ENCODE peak calls at places on chromosomes 5 and 9, in nine cellular contexts. S is mucosa of descending colon, B is cardiac muscle cell, G is IMR-90, W is endodermal cell, C is Peyer's patch, K is nephron progenitor cell, E is H1, M is fibroblast of mammary gland. R is an unnamed sample.

GRCh38 chr9:94639045-94639995 is at the start of gene FBP1:
- DNase-seq in S (peak), B (peak), G (no peak), W (peak), C (peak), K (peak), E (peak), M (no peak), R (no peak)

GRCh38 chr5:13946111-13946510 is 1.6 kb upstream of the DNAH5 start:
- DNase-seq in S (no peak), B (no peak), G (peak), W (no peak), C (no peak), K (no peak), E (no peak), M (peak), R (no peak)

GRCh38 chr5:180648658-180649296 is 623 bp downstream of the FLT4 start:
- DNase-seq in S (no peak), B (peak), G (no peak), W (peak), C (no peak), K (peak), E (peak), M (no peak), R (no peak)

GRCh38 chr5:64971538-64971937 is 202.8 kb downstream of the CWC27 start:
- DNase-seq in S (no peak), B (no peak), G (peak), W (no peak), C (peak), K (no peak), E (no peak), M (peak), R (no peak)

GRCh38 chr5:141843156-141843927 is 34.9 kb downstream of the PCDH1 start:
- DNase-seq in S (no peak), B (no peak), G (peak), W (peak), C (no peak), K (no peak), E (no peak), M (no peak), R (no peak)

GRCh38 chr5:132981288-132981687 is 17.9 kb upstream of the AFF4 start:
- DNase-seq in S (no peak), B (no peak), G (no peak), W (no peak), C (no peak), K (no peak), E (no peak), M (no peak), R (no peak)

GRCh38 chr5:142472306-142472951 is 147.6 kb upstream of the SPRY4 start:
- DNase-seq in S (no peak), B (no peak), G (peak), W (peak), C (no peak), K (no peak), E (no peak), M (peak), R (no peak)

GRCh38 chr5:137385064-137385463 is 114.1 kb downstream of the SPOCK1 start:
- DNase-seq in S (no peak), B (no peak), G (no peak), W (no peak), C (no peak), K (no peak), E (no peak), M (no peak), R (no peak)

GRCh38 chr9:407255-407654 is 192.6 kb downstream of the DOCK8 start:
- DNase-seq in S (no peak), B (no peak), G (no peak), W (no peak), C (no peak), K (no peak), E (no peak), M (no peak), R (no peak)

GRCh38 chr5:135156337-135156714 is 122.3 kb upstream of the PITX1 start:
- DNase-seq in S (no peak), B (no peak), G (no peak), W (no peak), C (no peak), K (no peak), E (no peak), M (no peak), R (peak)

GRCh38 chr5:168207450-168208029 is 83.9 kb upstream of the WWC1 start:
- DNase-seq in S (no peak), B (no peak), G (no peak), W (peak), C (no peak), K (no peak), E (no peak), M (no peak), R (no peak)

GRCh38 chr9:76114144-76114543 is 223.7 kb downstream of the PCSK5 start:
- DNase-seq in S (no peak), B (no peak), G (peak), W (no peak), C (no peak), K (no peak), E (no peak), M (peak), R (no peak)
- TF ChIP-seq CTCF in S (no peak), B (no peak), G (no peak), W (no peak), C (no peak), K (no peak), E (no peak), M (no peak), R (no peak)

DNA sequence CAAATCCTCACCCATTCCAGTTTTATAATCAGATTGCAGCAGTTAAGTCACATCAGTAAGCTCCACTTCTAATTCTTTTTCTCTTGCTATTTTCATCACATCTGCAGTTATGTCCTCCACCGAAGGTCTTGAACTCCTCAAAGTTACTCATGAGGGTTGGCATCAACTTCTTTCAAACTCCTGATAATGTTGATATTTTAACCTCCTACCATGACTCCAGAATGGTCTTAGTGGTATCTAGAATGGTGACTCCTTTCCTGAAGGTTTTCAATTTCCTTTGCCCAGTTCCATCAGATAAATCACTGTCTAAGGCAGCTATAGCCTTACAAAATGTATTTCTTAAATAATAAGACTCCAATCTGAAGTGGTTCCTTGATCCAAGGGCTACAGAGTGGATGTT is 53.8 kb upstream of the EDIL3 start:
- DNase-seq in S (no peak), B (no peak), G (peak), W (no peak), C (no peak), K (no peak), E (no peak), M (peak), R (no peak)
- TF ChIP-seq CTCF in S (no peak), B (no peak), G (no peak), W (no peak), C (no peak), K (no peak), E (no peak), M (no peak), R (no peak)

DNA sequence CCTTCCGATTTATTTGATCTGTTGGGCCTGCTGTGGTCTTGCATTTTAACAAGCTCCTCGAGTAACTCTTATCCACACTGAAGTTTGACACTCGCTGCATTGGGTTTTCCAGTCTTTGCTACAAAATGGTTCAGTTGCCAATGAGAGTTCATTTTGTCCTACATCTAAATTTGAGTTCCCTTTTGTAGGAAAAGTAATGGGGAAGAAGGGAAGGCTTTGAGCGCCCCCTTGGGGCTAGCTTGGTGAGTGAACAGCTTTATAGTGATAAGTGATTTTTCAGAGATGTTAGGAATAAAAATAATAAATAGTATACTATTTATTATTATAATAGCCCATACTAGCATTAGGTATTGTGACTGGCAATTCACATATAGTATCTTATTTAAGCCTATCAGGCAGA is 89.9 kb upstream of the GNAQ start:
- DNase-seq in S (peak), B (peak), G (peak), W (peak), C (peak), K (peak), E (peak), M (peak), R (no peak)
- TF ChIP-seq CTCF in S (peak), B (peak), G (peak), W (peak), C (peak), K (peak), E (peak), M (peak), R (peak)

DNA sequence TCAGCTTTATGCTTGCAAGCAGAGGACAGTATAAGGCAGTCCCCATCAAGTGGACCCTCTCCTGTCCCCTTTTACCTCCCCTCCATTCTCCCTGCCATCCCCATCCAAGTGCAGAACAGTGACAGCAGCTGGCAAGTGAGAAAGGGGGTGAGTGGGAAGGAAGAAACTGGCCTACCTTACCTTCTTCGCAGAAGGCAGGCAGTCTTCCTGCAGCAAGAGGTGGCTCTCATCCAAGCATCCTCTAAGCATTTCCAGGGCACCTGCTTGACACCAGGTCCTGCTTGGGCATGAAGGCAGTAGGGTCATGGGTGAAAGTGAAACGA is 77.3 kb upstream of the SH3PXD2B start:
- DNase-seq in S (no peak), B (no peak), G (no peak), W (peak), C (no peak), K (no peak), E (peak), M (no peak), R (peak)
- TF ChIP-seq CTCF in S (no peak), B (no peak), G (no peak), W (no peak), C (no peak), K (no peak), E (no peak), M (no peak), R (no peak)

DNA sequence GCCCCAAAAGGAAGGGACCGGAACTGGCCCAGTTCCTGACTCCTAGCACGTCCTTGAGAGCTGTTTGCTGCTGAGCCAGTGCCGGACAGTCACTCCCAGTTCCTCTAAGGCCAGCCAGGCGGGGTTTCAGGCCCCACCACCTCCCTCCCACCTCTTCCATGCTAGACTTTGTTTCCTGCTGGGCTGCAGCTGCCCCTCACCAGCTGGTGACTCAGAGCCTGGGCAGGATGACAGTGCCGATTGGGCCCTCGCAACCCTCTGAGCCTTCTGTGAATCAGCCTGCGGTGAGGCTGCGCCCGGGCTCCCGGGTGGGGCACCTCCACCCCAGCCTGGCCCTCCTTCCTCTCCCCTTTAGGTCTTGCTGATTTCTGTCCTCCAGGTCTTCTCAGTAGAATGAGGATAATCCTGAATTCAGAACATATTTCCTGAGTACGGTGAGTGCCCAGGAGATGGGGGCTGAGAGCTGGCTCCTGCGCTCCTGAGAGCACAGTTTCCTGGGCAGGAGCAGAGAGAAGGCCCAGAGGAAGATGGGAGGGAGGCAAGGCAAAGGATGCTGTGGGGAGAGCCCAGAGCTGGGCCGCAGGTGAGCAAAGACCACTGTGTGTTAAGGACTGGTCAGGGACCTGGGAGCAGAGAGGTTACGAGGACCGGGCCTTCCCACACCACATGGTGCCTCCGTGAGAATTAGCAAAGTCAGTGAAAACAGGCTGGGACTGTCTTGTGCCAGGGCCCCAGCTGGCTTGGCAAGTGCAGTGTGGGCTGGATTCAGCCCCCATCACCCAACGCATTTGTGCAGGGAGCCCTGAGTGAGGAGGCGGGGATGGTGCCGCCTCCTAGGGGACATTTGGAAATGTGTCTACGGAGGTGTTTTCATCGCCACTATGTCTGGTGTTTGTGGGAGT is 32.9 kb upstream of the STXBP1 start:
- DNase-seq in S (peak), B (no peak), G (peak), W (peak), C (peak), K (peak), E (no peak), M (peak), R (peak)
- TF ChIP-seq CTCF in S (peak), B (peak), G (peak), W (peak), C (peak), K (no peak), E (peak), M (peak), R (peak)

GRCh38 chr5:78003914-78004313 is 227.8 kb upstream of the TBCA start:
- DNase-seq in S (no peak), B (no peak), G (no peak), W (no peak), C (no peak), K (peak), E (no peak), M (peak), R (no peak)

GRCh38 chr5:78005021-78005785 is 229.1 kb upstream of the TBCA start:
- DNase-seq in S (no peak), B (no peak), G (peak), W (no peak), C (no peak), K (no peak), E (no peak), M (peak), R (no peak)

GRCh38 chr5:78003442-78003841 is 227.3 kb upstream of the TBCA start:
- DNase-seq in S (no peak), B (no peak), G (no peak), W (no peak), C (no peak), K (no peak), E (no peak), M (no peak), R (no peak)

GRCh38 chr5:78002690-78003089 is 226.6 kb upstream of the TBCA start:
- DNase-seq in S (no peak), B (no peak), G (no peak), W (no peak), C (no peak), K (no peak), E (no peak), M (no peak), R (no peak)

DNA sequence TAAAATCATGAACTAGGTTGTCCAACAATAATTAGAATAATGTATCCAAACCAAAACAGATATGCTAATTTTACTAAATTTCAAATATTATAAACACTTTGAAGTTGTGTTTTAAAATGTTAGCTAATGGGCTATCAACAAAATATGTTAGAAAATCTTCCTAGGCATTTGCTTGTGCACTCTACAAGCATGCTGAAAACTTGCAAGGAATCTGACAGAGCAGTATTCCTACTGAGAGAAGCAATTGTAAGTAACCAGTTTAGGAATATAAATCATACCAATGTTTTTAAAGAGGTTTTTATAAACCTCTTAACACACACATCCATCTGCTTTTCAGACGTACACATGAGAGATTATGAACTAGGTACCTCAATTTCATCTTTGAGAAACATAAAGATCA is 228.4 kb upstream of the TBCA start:
- DNase-seq in S (no peak), B (no peak), G (peak), W (no peak), C (no peak), K (no peak), E (no peak), M (no peak), R (no peak)
- TF ChIP-seq CTCF in S (no peak), B (no peak), G (no peak), W (no peak), C (no peak), K (no peak), E (no peak), M (no peak), R (no peak)

GRCh38 chr5:111758284-111758628 is 1.3 kb upstream of the NREP start:
- DNase-seq in S (no peak), B (no peak), G (no peak), W (no peak), C (no peak), K (no peak), E (no peak), M (no peak), R (no peak)
- TF ChIP-seq CTCF in S (no peak), B (no peak), G (no peak), W (no peak), C (no peak), K (no peak), E (no peak), M (no peak), R (no peak)

DNA sequence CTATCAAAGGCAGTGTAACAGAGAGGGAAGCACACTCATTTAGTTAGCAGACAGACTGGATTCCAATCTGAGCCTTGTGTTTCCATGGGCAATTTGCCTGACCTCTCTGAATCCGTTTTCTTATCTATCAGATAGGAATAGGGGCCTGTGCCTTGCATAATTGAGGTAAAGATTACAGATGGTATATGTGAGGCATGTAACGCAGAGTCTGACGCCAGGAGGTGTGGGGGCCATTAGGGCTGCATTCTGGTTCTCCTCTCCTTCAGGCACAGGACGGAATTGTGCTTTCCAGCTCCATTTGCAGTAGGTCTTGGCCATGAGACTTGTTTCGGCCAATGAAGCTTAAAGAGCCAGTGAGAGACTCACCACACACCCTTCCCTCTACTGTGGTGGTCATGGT is 97.6 kb downstream of the FRMD3 start:
- DNase-seq in S (no peak), B (no peak), G (no peak), W (no peak), C (no peak), K (no peak), E (no peak), M (no peak), R (no peak)
- TF ChIP-seq CTCF in S (no peak), B (no peak), G (no peak), W (no peak), C (no peak), K (no peak), E (no peak), M (no peak), R (no peak)